ENCODE peak calls at places on chromosomes 1 and 21, in four cellular contexts. One of them, this sample, is unnamed.

GRCh38 chr1:38558476-38559179 is 300.9 kb downstream of the RRAGC start:
- DNase-seq in Panc1: no peak
- DNase-seq in HAP-1: no peak
- DNase-seq in dermis microvascular lymphatic vessel endothelial cell: no peak
- DNase-seq in this sample: no peak

GRCh38 chr21:42578034-42578433 is 64.4 kb downstream of the SLC37A1 start:
- DNase-seq in dermis microvascular lymphatic vessel endothelial cell: no peak
- DNase-seq in Panc1: no peak
- DNase-seq in HAP-1: no peak
- DNase-seq in this sample: no peak

GRCh38 chr1:30532621-30533020 is 190.8 kb downstream of the MATN1 start:
- DNase-seq in HAP-1: no peak
- DNase-seq in Panc1: no peak
- DNase-seq in dermis microvascular lymphatic vessel endothelial cell: no peak
- DNase-seq in this sample: no peak

GRCh38 chr1:34754878-34755637 is at the start of gene GJB5:
- DNase-seq in dermis microvascular lymphatic vessel endothelial cell: no peak
- DNase-seq in HAP-1: no peak
- DNase-seq in Panc1: no peak
- DNase-seq in this sample: no peak

GRCh38 chr1:224498574-224499170 is 64.1 kb upstream of the WDR26 start:
- DNase-seq in dermis microvascular lymphatic vessel endothelial cell: peak; percentile 83
- DNase-seq in HAP-1: peak; percentile 67
- DNase-seq in Panc1: peak; percentile 88
- DNase-seq in this sample: no peak

GRCh38 chr1:77704736-77705135 is 22.3 kb upstream of the ZZZ3 start:
- DNase-seq in dermis microvascular lymphatic vessel endothelial cell: peak; percentile 37
- DNase-seq in Panc1: no peak
- DNase-seq in HAP-1: no peak
- DNase-seq in this sample: no peak

GRCh38 chr1:75079535-75080290 is 54.5 kb upstream of the LHX8 start:
- DNase-seq in dermis microvascular lymphatic vessel endothelial cell: peak; percentile 47
- DNase-seq in HAP-1: no peak
- DNase-seq in Panc1: no peak
- DNase-seq in this sample: no peak

GRCh38 chr1:4710592-4711190 is 56.3 kb downstream of the AJAP1 start:
- DNase-seq in Panc1: no peak
- DNase-seq in HAP-1: no peak
- DNase-seq in dermis microvascular lymphatic vessel endothelial cell: no peak
- DNase-seq in this sample: no peak

GRCh38 chr1:23177438-23178380 is 9.1 kb upstream of the LUZP1 start:
- DNase-seq in HAP-1: peak; percentile 55
- DNase-seq in dermis microvascular lymphatic vessel endothelial cell: peak; percentile 97
- DNase-seq in Panc1: no peak
- DNase-seq in this sample: no peak

GRCh38 chr1:115575661-115576060 is 66.1 kb upstream of the VANGL1 start:
- DNase-seq in Panc1: no peak
- DNase-seq in HAP-1: no peak
- DNase-seq in dermis microvascular lymphatic vessel endothelial cell: no peak
- DNase-seq in this sample: no peak

GRCh38 chr1:205188132-205188531 is 23.4 kb downstream of the DSTYK start:
- DNase-seq in Panc1: no peak
- DNase-seq in dermis microvascular lymphatic vessel endothelial cell: no peak
- DNase-seq in HAP-1: no peak
- DNase-seq in this sample: no peak

GRCh38 chr1:155083865-155084721 is 5.5 kb downstream of the EFNA3 start:
- DNase-seq in Panc1: no peak
- DNase-seq in dermis microvascular lymphatic vessel endothelial cell: peak; percentile 29
- DNase-seq in HAP-1: no peak
- DNase-seq in this sample: no peak

GRCh38 chr1:161038523-161039153 is at the start of gene TSTD1:
- DNase-seq in HAP-1: no peak
- DNase-seq in dermis microvascular lymphatic vessel endothelial cell: peak; percentile 31
- DNase-seq in Panc1: no peak
- DNase-seq in this sample: no peak

GRCh38 chr21:42403611-42404231 is at the start of gene UBASH3A:
- DNase-seq in dermis microvascular lymphatic vessel endothelial cell: no peak
- DNase-seq in Panc1: no peak
- DNase-seq in HAP-1: no peak
- DNase-seq in this sample: no peak

GRCh38 chr1:52867060-52867845 is 24.7 kb downstream of the ZYG11A start:
- DNase-seq in HAP-1: no peak
- DNase-seq in Panc1: no peak
- DNase-seq in dermis microvascular lymphatic vessel endothelial cell: no peak
- DNase-seq in this sample: no peak

GRCh38 chr1:230858918-230859819 is 9.2 kb downstream of the C1orf198 start:
- DNase-seq in Panc1: no peak
- DNase-seq in HAP-1: no peak
- DNase-seq in dermis microvascular lymphatic vessel endothelial cell: no peak
- DNase-seq in this sample: no peak

This sample was measured in glomerular endothelial cell.